ENCODE peak calls at places on chromosomes 3 and 15, in four cellular contexts. One of them, this sample, is unnamed.

GRCh38 chr3:11211531-11212300 is 57.4 kb downstream of the HRH1 start:
- DNase-seq in naive thymus-derived CD8-positive, alpha-beta T cell: no peak
- DNase-seq in HS-27A: no peak
- DNase-seq in PC-3: no peak
- DNase-seq in this sample: no peak

GRCh38 chr3:98733055-98733777 is 29.9 kb upstream of the ST3GAL6 start:
- DNase-seq in HS-27A: no peak
- DNase-seq in PC-3: peak
- DNase-seq in naive thymus-derived CD8-positive, alpha-beta T cell: no peak
- DNase-seq in this sample: no peak

GRCh38 chr3:114624676-114625181 is 330.9 kb downstream of the TIGIT start:
- DNase-seq in PC-3: peak
- DNase-seq in HS-27A: peak
- DNase-seq in naive thymus-derived CD8-positive, alpha-beta T cell: no peak
- DNase-seq in this sample: no peak

GRCh38 chr3:43870844-43871626 is 180.3 kb downstream of the ABHD5 start:
- DNase-seq in HS-27A: no peak
- DNase-seq in PC-3: peak
- DNase-seq in naive thymus-derived CD8-positive, alpha-beta T cell: no peak
- DNase-seq in this sample: no peak

GRCh38 chr3:168024537-168024941 is 71.2 kb downstream of the GOLIM4 start:
- DNase-seq in naive thymus-derived CD8-positive, alpha-beta T cell: no peak
- DNase-seq in PC-3: peak
- DNase-seq in HS-27A: peak
- DNase-seq in this sample: peak

GRCh38 chr3:33212406-33212805 is 6.2 kb downstream of the SUSD5 start:
- DNase-seq in HS-27A: no peak
- DNase-seq in PC-3: peak
- DNase-seq in naive thymus-derived CD8-positive, alpha-beta T cell: no peak
- DNase-seq in this sample: no peak

GRCh38 chr15:100602822-100603393 is 519 bp downstream of the ASB7 start:
- DNase-seq in PC-3: peak
- DNase-seq in naive thymus-derived CD8-positive, alpha-beta T cell: peak
- DNase-seq in HS-27A: peak
- DNase-seq in this sample: no peak

GRCh38 chr15:68623301-68623892 is 44.6 kb downstream of the CORO2B start:
- DNase-seq in HS-27A: no peak
- DNase-seq in PC-3: no peak
- DNase-seq in naive thymus-derived CD8-positive, alpha-beta T cell: no peak
- DNase-seq in this sample: no peak

GRCh38 chr15:79204886-79205285 is 77.6 kb upstream of the ANKRD34C start:
- DNase-seq in naive thymus-derived CD8-positive, alpha-beta T cell: no peak
- DNase-seq in HS-27A: no peak
- DNase-seq in PC-3: no peak
- DNase-seq in this sample: no peak

GRCh38 chr3:20141841-20142240 is 44.2 kb downstream of the SGO1 start:
- DNase-seq in HS-27A: no peak
- DNase-seq in naive thymus-derived CD8-positive, alpha-beta T cell: no peak
- DNase-seq in PC-3: no peak
- DNase-seq in this sample: no peak

GRCh38 chr3:159169828-159170227 is 368.0 kb downstream of the MFSD1 start:
- DNase-seq in HS-27A: no peak
- DNase-seq in naive thymus-derived CD8-positive, alpha-beta T cell: no peak
- DNase-seq in PC-3: peak
- DNase-seq in this sample: no peak

GRCh38 chr15:68432665-68433064 is 702 bp upstream of the ITGA11 start:
- DNase-seq in PC-3: no peak
- DNase-seq in HS-27A: no peak
- DNase-seq in naive thymus-derived CD8-positive, alpha-beta T cell: no peak
- DNase-seq in this sample: no peak

GRCh38 chr15:66995257-66995656 is 70.1 kb upstream of the SMAD3 start:
- DNase-seq in naive thymus-derived CD8-positive, alpha-beta T cell: no peak
- DNase-seq in PC-3: peak
- DNase-seq in HS-27A: no peak
- DNase-seq in this sample: no peak

GRCh38 chr3:169354774-169355501 is 308.6 kb downstream of the MECOM start:
- DNase-seq in naive thymus-derived CD8-positive, alpha-beta T cell: no peak
- DNase-seq in HS-27A: no peak
- DNase-seq in PC-3: no peak
- DNase-seq in this sample: no peak

GRCh38 chr3:151156618-151157216 is 46.3 kb downstream of the GPR171 start:
- DNase-seq in PC-3: peak
- DNase-seq in naive thymus-derived CD8-positive, alpha-beta T cell: peak
- DNase-seq in HS-27A: peak
- DNase-seq in this sample: peak

GRCh38 chr15:94057305-94057704 is 174.1 kb upstream of the MCTP2 start:
- DNase-seq in HS-27A: no peak
- DNase-seq in naive thymus-derived CD8-positive, alpha-beta T cell: no peak
- DNase-seq in PC-3: no peak
- DNase-seq in this sample: no peak

GRCh38 chr15:94412979-94413741 is 181.8 kb downstream of the MCTP2 start:
- DNase-seq in naive thymus-derived CD8-positive, alpha-beta T cell: no peak
- DNase-seq in HS-27A: no peak
- DNase-seq in PC-3: peak
- DNase-seq in this sample: peak

GRCh38 chr15:68106656-68107055 is 52.5 kb downstream of the PIAS1 start:
- DNase-seq in naive thymus-derived CD8-positive, alpha-beta T cell: no peak
- DNase-seq in PC-3: no peak
- DNase-seq in HS-27A: peak
- DNase-seq in this sample: no peak

GRCh38 chr3:32895701-32896100 is 55.7 kb upstream of the CCR4 start:
- DNase-seq in naive thymus-derived CD8-positive, alpha-beta T cell: no peak
- DNase-seq in PC-3: no peak
- DNase-seq in HS-27A: no peak
- DNase-seq in this sample: no peak

GRCh38 chr15:66635006-66635405 is 67.0 kb upstream of the SMAD6 start:
- DNase-seq in naive thymus-derived CD8-positive, alpha-beta T cell: no peak
- DNase-seq in HS-27A: no peak
- DNase-seq in PC-3: no peak
- DNase-seq in this sample: no peak

GRCh38 chr3:45692866-45693265 is 3.7 kb downstream of the SACM1L start:
- DNase-seq in PC-3: no peak
- DNase-seq in naive thymus-derived CD8-positive, alpha-beta T cell: no peak
- DNase-seq in HS-27A: no peak
- DNase-seq in this sample: no peak

GRCh38 chr15:71276355-71276665 is 161.0 kb downstream of the THSD4 start:
- DNase-seq in PC-3: peak
- DNase-seq in naive thymus-derived CD8-positive, alpha-beta T cell: no peak
- DNase-seq in HS-27A: no peak
- DNase-seq in this sample: no peak

GRCh38 chr15:66765478-66766281 is 63.6 kb downstream of the SMAD6 start:
- DNase-seq in PC-3: peak
- DNase-seq in naive thymus-derived CD8-positive, alpha-beta T cell: no peak
- DNase-seq in HS-27A: no peak
- DNase-seq in this sample: peak

GRCh38 chr3:28139288-28139687 is 102.1 kb upstream of the CMC1 start:
- DNase-seq in PC-3: no peak
- DNase-seq in HS-27A: no peak
- DNase-seq in naive thymus-derived CD8-positive, alpha-beta T cell: no peak
- DNase-seq in this sample: no peak

This sample was measured in Jurkat, Clone E6-1.